ENCODE peak calls at places on chromosomes 1 and 21, in six cellular contexts. O is activated CD4-positive, alpha-beta T cell treated with anti-CD3 and anti-CD28 coated beads, Interleukin-2, amount 50 U/mL, for 1 hour; T is right cardiac atrium; A is esophagus muscularis mucosa; V is activated T-helper 2 cell treated with anti-CD3 and anti-CD28 coated beads, Interferon-gamma antibody, Interleukin-2, Interleukin-4, amounts not matched to agents 10 μg/mL and 5 μg/mL and 100 μg/mL, durations not matched to agents 14 hours and 24 hours and 36 hours; I is GM23248. Z is an unnamed sample.

GRCh38 chr1:7679873-7680790 is 91.0 kb upstream of the VAMP3 start:
- DNase-seq in O (peak; percentile 38), T (peak; percentile 56), A (no peak), V (no peak), I (peak; percentile 53), Z (no peak)

GRCh38 chr1:39205102-39205780 is 746 bp downstream of the MACF1 start:
- DNase-seq in O (peak; percentile 55), T (peak; percentile 44), A (peak; percentile 94), V (peak; percentile 63), I (peak; percentile 88), Z (no peak)

GRCh38 chr1:239630767-239631166 is 244.4 kb downstream of the CHRM3 start:
- DNase-seq in O (no peak), T (no peak), A (no peak), V (no peak), I (no peak), Z (no peak)

GRCh38 chr21:34748862-34749261 is 80.1 kb downstream of the CLIC6 start:
- DNase-seq in O (no peak), T (no peak), A (no peak), V (no peak), I (no peak), Z (no peak)

GRCh38 chr1:245116131-245116530 is 38.7 kb upstream of the KIF26B start:
- DNase-seq in O (no peak), T (no peak), A (no peak), V (no peak), I (no peak), Z (no peak)

GRCh38 chr1:214808845-214809460 is 206.0 kb downstream of the CENPF start:
- DNase-seq in O (no peak), T (no peak), A (no peak), V (no peak), I (peak; percentile 64), Z (no peak)

GRCh38 chr1:115056395-115056798 is 26.8 kb downstream of the TSHB start:
- DNase-seq in O (no peak), T (no peak), A (no peak), V (no peak), I (peak; percentile 68), Z (no peak)

GRCh38 chr1:1250828-1251284 is 4.3 kb upstream of the C1QTNF12 start:
- DNase-seq in O (peak; percentile 62), T (no peak), A (no peak), V (peak; percentile 59), I (no peak), Z (peak; percentile 69)

GRCh38 chr1:39863177-39863576 is 20.1 kb downstream of the TRIT1 start:
- DNase-seq in O (no peak), T (no peak), A (no peak), V (no peak), I (no peak), Z (no peak)

GRCh38 chr1:159248311-159248710 is 43.6 kb downstream of the ACKR1 start:
- DNase-seq in O (no peak), T (no peak), A (no peak), V (no peak), I (no peak), Z (no peak)

GRCh38 chr1:10386761-10387482 is 11.9 kb upstream of the PGD start:
- DNase-seq in O (no peak), T (no peak), A (no peak), V (no peak), I (no peak), Z (no peak)

GRCh38 chr1:17826165-17826488 is 71.0 kb downstream of the ACTL8 start:
- DNase-seq in O (peak; percentile 6), T (peak; percentile 60), A (no peak), V (no peak), I (peak; percentile 66), Z (peak; percentile 24)

GRCh38 chr1:193406901-193407300 is 220.5 kb upstream of the B3GALT2 start:
- DNase-seq in O (no peak), T (no peak), A (no peak), V (no peak), I (peak; percentile 76), Z (peak; percentile 8)

GRCh38 chr1:47838562-47839459 is 158.4 kb downstream of the TRABD2B start:
- DNase-seq in O (no peak), T (no peak), A (no peak), V (no peak), I (no peak), Z (no peak)

GRCh38 chr1:200231787-200232222 is 178.0 kb downstream of the ZNF281 start:
- DNase-seq in O (no peak), T (no peak), A (no peak), V (no peak), I (peak; percentile 70), Z (no peak)

GRCh38 chr1:51518730-51519047 is 377 bp downstream of the EPS15 start:
- DNase-seq in O (peak; percentile 39), T (peak; percentile 53), A (no peak), V (peak; percentile 55), I (peak; percentile 73), Z (no peak)

GRCh38 chr1:1119272-1119890 is 3.5 kb upstream of the C1orf159 start:
- DNase-seq in O (no peak), T (no peak), A (no peak), V (no peak), I (no peak), Z (no peak)

GRCh38 chr1:92484472-92485373 is 2.0 kb downstream of the GFI1 start:
- DNase-seq in O (peak; percentile 54), T (peak; percentile 22), A (no peak), V (peak; percentile 63), I (peak; percentile 33), Z (peak; percentile 75)

GRCh38 chr1:225631041-225631663 is 21.8 kb downstream of the ENAH start:
- DNase-seq in O (no peak), T (no peak), A (no peak), V (no peak), I (no peak), Z (no peak)

GRCh38 chr1:19427087-19427781 is 58.1 kb downstream of the CAPZB start:
- DNase-seq in O (no peak), T (no peak), A (no peak), V (no peak), I (peak; percentile 80), Z (no peak)

GRCh38 chr1:19325368-19325957 is 13.3 kb downstream of the SLC66A1 start:
- DNase-seq in O (no peak), T (no peak), A (no peak), V (no peak), I (no peak), Z (no peak)

GRCh38 chr1:39684313-39684664 is 6.9 kb downstream of the HPCAL4 start:
- DNase-seq in O (no peak), T (no peak), A (no peak), V (no peak), I (no peak), Z (no peak)

GRCh38 chr1:178490967-178491366 is 5.8 kb downstream of the CLEC20A start:
- DNase-seq in O (no peak), T (no peak), A (no peak), V (no peak), I (no peak), Z (no peak)

GRCh38 chr1:33248244-33248643 is 8.0 kb upstream of the ZNF362 start:
- DNase-seq in O (no peak), T (no peak), A (no peak), V (no peak), I (peak; percentile 16), Z (no peak)

GRCh38 chr1:231075020-231075419 is 35.0 kb upstream of the FAM89A start:
- DNase-seq in O (no peak), T (no peak), A (no peak), V (no peak), I (no peak), Z (no peak)

GRCh38 chr1:10824821-10825540 is 28.5 kb upstream of the CASZ1 start:
- DNase-seq in O (no peak), T (no peak), A (no peak), V (no peak), I (peak; percentile 92), Z (no peak)

GRCh38 chr1:237206065-237206414 is 164.1 kb downstream of the RYR2 start:
- DNase-seq in O (no peak), T (no peak), A (no peak), V (no peak), I (no peak), Z (no peak)

GRCh38 chr1:58932820-58933598 is 149.2 kb upstream of the JUN start:
- DNase-seq in O (no peak), T (no peak), A (peak; percentile 24), V (no peak), I (peak; percentile 91), Z (no peak)

GRCh38 chr21:33261635-33262034 is 4.5 kb upstream of the IL10RB start:
- DNase-seq in O (no peak), T (no peak), A (no peak), V (no peak), I (peak; percentile 45), Z (no peak)

GRCh38 chr1:24735156-24735618 is 10.1 kb upstream of the CLIC4 start:
- DNase-seq in O (no peak), T (no peak), A (no peak), V (no peak), I (no peak), Z (no peak)

GRCh38 chr1:23344987-23345472 is 946 bp upstream of the HNRNPR start:
- DNase-seq in O (no peak), T (no peak), A (no peak), V (no peak), I (no peak), Z (no peak)

GRCh38 chr1:17542696-17543095 is 3.2 kb downstream of the ARHGEF10L start:
- DNase-seq in O (no peak), T (no peak), A (no peak), V (no peak), I (no peak), Z (no peak)

GRCh38 chr1:201748331-201748730 is 80.6 kb upstream of the IPO9 start:
- DNase-seq in O (no peak), T (no peak), A (no peak), V (no peak), I (peak; percentile 95), Z (no peak)

GRCh38 chr1:90687747-90688146 is 29.4 kb downstream of the BARHL2 start:
- DNase-seq in O (no peak), T (no peak), A (no peak), V (no peak), I (no peak), Z (no peak)

Z was measured in GM06990.